ENCODE peak calls at places on chromosomes 6 and 20, in five cellular contexts. V is NCI-H1105, I is HEK293T, S is cardiac muscle cell, L is HTR-8/SVneo. E is an unnamed sample.

GRCh38 chr6:21953831-21954801 is 342.7 kb downstream of the PRL start:
- DNase-seq in S (peak), L (no peak), I (peak), V (no peak), E (no peak)

GRCh38 chr6:156400487-156400886 is 376.7 kb upstream of the ARID1B start:
- DNase-seq in V (no peak), S (no peak), I (no peak), L (no peak), E (no peak)

GRCh38 chr20:42836339-42836738 is 353.4 kb downstream of the PTPRT start:
- DNase-seq in I (no peak), S (no peak), L (no peak), V (no peak), E (no peak)

GRCh38 chr6:36334832-36335459 is 1.7 kb downstream of the BNIP5 start:
- DNase-seq in L (no peak), S (no peak), I (no peak), V (no peak), E (no peak)

GRCh38 chr20:57849868-57850215 is 140.0 kb upstream of the PMEPA1 start:
- DNase-seq in V (no peak), I (no peak), L (no peak), S (no peak), E (no peak)

GRCh38 chr6:106084106-106084963 is 1.8 kb upstream of the PRDM1 start:
- DNase-seq in L (peak), S (peak), I (peak), V (peak), E (peak)

GRCh38 chr6:53048431-53049195 is 16.6 kb upstream of the FBXO9 start:
- DNase-seq in S (no peak), L (peak), V (no peak), I (no peak), E (no peak)

GRCh38 chr6:138914701-138915100 is 73.4 kb downstream of the REPS1 start:
- DNase-seq in V (no peak), L (no peak), S (no peak), I (no peak), E (no peak)

GRCh38 chr6:100185615-100186014 is 191.6 kb upstream of the MCHR2 start:
- DNase-seq in I (no peak), V (no peak), L (no peak), S (no peak), E (no peak)

GRCh38 chr6:89749918-89750317 is 69.7 kb downstream of the MDN1 start:
- DNase-seq in L (no peak), S (no peak), I (no peak), V (no peak), E (no peak)

GRCh38 chr20:1146957-1147356 is 28.6 kb downstream of the PSMF1 start:
- DNase-seq in I (no peak), S (no peak), L (no peak), V (no peak), E (no peak)

GRCh38 chr20:23128461-23129125 is 42.5 kb upstream of the CD93 start:
- DNase-seq in V (no peak), S (no peak), I (no peak), L (no peak), E (no peak)

GRCh38 chr6:118280210-118280609 is 267.9 kb upstream of the PLN start:
- DNase-seq in V (no peak), S (no peak), I (no peak), L (no peak), E (no peak)

GRCh38 chr20:50381771-50382593 is 128.2 kb upstream of the PTPN1 start:
- DNase-seq in S (no peak), V (no peak), L (no peak), I (no peak), E (no peak)

GRCh38 chr20:62320581-62321354 is 18.0 kb downstream of the ADRM1 start:
- DNase-seq in I (peak), L (no peak), V (no peak), S (no peak), E (peak)

GRCh38 chr20:50484271-50484976 is 25.8 kb upstream of the PTPN1 start:
- DNase-seq in I (no peak), V (no peak), L (no peak), S (no peak), E (no peak)

GRCh38 chr6:34459899-34460593 is 5.8 kb upstream of the PACSIN1 start:
- DNase-seq in L (peak), I (peak), S (peak), V (no peak), E (peak)

GRCh38 chr6:85126448-85127178 is 323.3 kb upstream of the NT5E start:
- DNase-seq in S (peak), I (peak), V (no peak), L (peak), E (peak)

GRCh38 chr6:83884523-83884922 is 25.0 kb downstream of the CYB5R4 start:
- DNase-seq in S (peak), I (peak), V (peak), L (peak), E (peak)

GRCh38 chr20:50610212-50610718 is 81.1 kb downstream of the RIPOR3 start:
- DNase-seq in I (no peak), S (no peak), L (peak), V (no peak), E (no peak)

GRCh38 chr6:21531393-21531792 is 62.2 kb upstream of the SOX4 start:
- DNase-seq in S (no peak), L (no peak), I (no peak), V (no peak), E (no peak)

GRCh38 chr20:16472045-16472872 is 101.0 kb downstream of the KIF16B start:
- DNase-seq in V (no peak), L (no peak), S (no peak), I (no peak), E (no peak)

GRCh38 chr20:17796096-17796563 is 96.4 kb downstream of the BANF2 start:
- DNase-seq in I (no peak), V (no peak), L (no peak), S (no peak), E (no peak)

GRCh38 chr20:21251278-21251677 is 51.9 kb upstream of the XRN2 start:
- DNase-seq in V (no peak), S (no peak), L (no peak), I (no peak), E (no peak)

GRCh38 chr6:131950767-131951575 is at the start of gene CCN2:
- DNase-seq in I (peak), V (peak), L (peak), S (peak), E (peak)

GRCh38 chr20:31861346-31862156 is 8.8 kb downstream of the DUSP15 start:
- DNase-seq in S (peak), I (peak), L (peak), V (peak), E (peak)

GRCh38 chr6:31844507-31844906 is 17.0 kb downstream of the HSPA1B start:
- DNase-seq in L (no peak), I (no peak), V (no peak), S (no peak), E (no peak)

GRCh38 chr6:109039795-109040194 is 54.9 kb downstream of the SESN1 start:
- DNase-seq in V (no peak), S (peak), I (no peak), L (no peak), E (no peak)

GRCh38 chr6:125095501-125096301 is 57.9 kb upstream of the TPD52L1 start:
- DNase-seq in S (no peak), L (no peak), V (no peak), I (no peak), E (no peak)

GRCh38 chr6:66771626-66772025 is 1064.6 kb upstream of the EYS start:
- DNase-seq in I (no peak), S (no peak), V (no peak), L (no peak), E (no peak)

GRCh38 chr6:14742680-14743079 is 503.2 kb upstream of the JARID2 start:
- DNase-seq in I (no peak), L (no peak), S (no peak), V (no peak), E (no peak)

GRCh38 chr20:50001784-50002311 is 19.1 kb downstream of the SNAI1 start:
- DNase-seq in S (no peak), V (no peak), L (no peak), I (no peak), E (no peak)